ENCODE peak calls at places on chromosomes 1 and 21, in four cellular contexts. U, G, N and L are unnamed samples.
A peak's percentile ranks its signal among the peaks of the same experiment; 100 is the strongest.

GRCh38 chr1:175419684-175420490 is 227.3 kb upstream of the KIAA0040 start:
- DNase-seq in U (no peak), G (no peak), N (no peak), L (no peak)

GRCh38 chr1:155003766-155004351 is 1.3 kb downstream of the ZBTB7B start:
- DNase-seq in U (no peak), G (no peak), N (no peak), L (no peak)

GRCh38 chr1:41917835-41918449 is 780 bp downstream of the HIVEP3 start:
- DNase-seq in U (peak; percentile 32), G (no peak), N (no peak), L (no peak)

GRCh38 chr1:94713472-94714141 is 106.5 kb upstream of the SLC44A3 start:
- DNase-seq in U (peak; percentile 94), G (peak; percentile 68), N (no peak), L (no peak)

GRCh38 chr1:173134800-173135199 is 72.3 kb downstream of the TNFSF4 start:
- DNase-seq in U (no peak), G (no peak), N (no peak), L (no peak)

GRCh38 chr1:231566468-231566867 is 38.0 kb downstream of the TSNAX start:
- DNase-seq in U (no peak), G (no peak), N (no peak), L (no peak)

GRCh38 chr21:8993284-8993942 is 1528.0 kb upstream of the TPTE start:
- DNase-seq in U (no peak), G (no peak), N (no peak), L (peak; percentile 79)

GRCh38 chr1:101043776-101044175 is 18.2 kb upstream of the DPH5 start:
- DNase-seq in U (no peak), G (no peak), N (no peak), L (no peak)

GRCh38 chr21:31731112-31731801 is 661 bp downstream of the SCAF4 start:
- DNase-seq in U (peak; percentile 26), G (peak; percentile 37), N (peak; percentile 23), L (no peak)

GRCh38 chr1:19922015-19922688 is 1.3 kb downstream of the PLA2G2E start:
- DNase-seq in U (no peak), G (no peak), N (no peak), L (no peak)

GRCh38 chr1:67853704-67854103 is 20.4 kb upstream of the GNG12 start:
- DNase-seq in U (peak; percentile 70), G (peak; percentile 80), N (no peak), L (no peak)

GRCh38 chr1:10782491-10783244 is 13.8 kb downstream of the CASZ1 start:
- DNase-seq in U (no peak), G (no peak), N (no peak), L (no peak)

GRCh38 chr1:61084560-61084991 is 2.2 kb downstream of the NFIA start:
- DNase-seq in U (no peak), G (no peak), N (no peak), L (no peak)

GRCh38 chr1:221712198-221712684 is 29.6 kb downstream of the DUSP10 start:
- DNase-seq in U (peak; percentile 36), G (peak; percentile 65), N (peak; percentile 23), L (no peak)

GRCh38 chr1:247360116-247360898 is 28.6 kb upstream of the ZNF496 start:
- DNase-seq in U (no peak), G (no peak), N (no peak), L (no peak)

DNA sequence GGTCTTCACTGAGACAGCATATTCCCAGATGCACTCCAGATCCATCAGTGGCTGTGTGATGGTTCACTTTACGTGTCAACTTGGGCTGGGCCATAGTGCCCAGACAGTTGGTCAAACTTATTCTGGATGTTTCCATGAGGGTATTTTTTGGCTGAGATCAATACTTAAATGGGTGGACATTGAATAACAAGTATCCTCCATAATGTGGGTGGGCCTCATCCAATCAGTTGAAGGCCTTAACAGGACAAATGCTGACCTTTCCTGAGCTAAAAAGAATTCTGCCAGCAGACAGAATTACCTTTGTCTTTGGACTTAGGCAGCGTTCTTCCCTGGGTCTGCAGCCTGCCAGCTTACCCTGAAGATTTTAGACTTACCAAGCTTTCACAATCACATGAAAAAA is 513.0 kb downstream of the LTN1 start:
- DNase-seq in U (no peak), G (no peak), N (no peak), L (no peak)
- H3K27ac ChIP-seq in U (no peak overlapping the region), G (no peak overlapping the region), N (no peak overlapping the region), L (no peak overlapping the region)

GRCh38 chr21:44304846-44305245 is 5.0 kb downstream of the PFKL start:
- DNase-seq in U (peak; percentile 48), G (peak; percentile 32), N (no peak), L (no peak)
- H3K27ac ChIP-seq in U (no peak overlapping the region), G (no peak overlapping the region), N (no peak overlapping the region), L (no peak overlapping the region)

DNA sequence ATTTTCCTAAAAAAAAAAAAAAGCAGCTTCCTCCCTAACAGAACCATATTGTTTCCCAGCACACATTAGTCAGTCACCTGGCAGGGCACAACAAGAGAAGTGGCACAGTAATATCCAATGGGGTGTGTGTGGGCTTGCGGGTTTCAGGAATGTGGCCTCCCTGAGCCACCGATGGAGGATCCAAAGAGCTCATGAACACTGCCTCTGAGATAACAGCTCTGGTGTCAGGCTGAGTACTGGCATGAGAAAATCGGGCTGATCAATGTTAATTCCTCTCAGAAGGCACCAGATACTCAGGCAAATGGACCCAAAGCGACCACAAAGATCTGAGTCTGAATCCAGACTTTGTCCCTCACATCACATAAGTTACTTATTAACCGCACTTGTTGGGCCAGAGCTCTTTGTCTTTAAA is 2.2 kb upstream of the LYPD8 start:
- DNase-seq in U (no peak), G (no peak), N (no peak), L (no peak)
- H3K27ac ChIP-seq in U (no peak overlapping the region), G (no peak overlapping the region), N (no peak overlapping the region), L (no peak overlapping the region)

DNA sequence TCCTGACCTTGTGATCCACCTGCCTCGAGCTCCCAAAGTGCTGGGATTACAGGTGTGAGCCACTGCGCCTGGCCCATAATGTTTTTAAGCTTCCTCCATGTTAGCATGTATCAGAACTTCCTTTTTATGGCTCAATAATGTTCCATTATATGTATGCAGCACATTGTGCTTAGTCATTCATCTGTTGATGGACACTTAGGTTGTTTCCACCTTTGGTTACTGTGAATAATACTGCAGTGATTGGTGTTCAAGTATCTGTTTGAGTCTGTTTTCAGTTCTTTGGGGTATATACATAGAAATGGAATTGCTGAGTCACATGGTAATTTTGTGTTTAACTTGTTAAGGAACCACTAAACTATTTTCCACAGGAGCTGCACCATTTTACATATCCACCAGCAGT is 17.7 kb downstream of the CMPK1 start:
- DNase-seq in U (no peak), G (no peak), N (no peak), L (no peak)
- H3K27ac ChIP-seq in U (no peak overlapping the region), G (no peak overlapping the region), N (no peak overlapping the region), L (no peak overlapping the region)

GRCh38 chr1:9687120-9687875 is 35.8 kb downstream of the PIK3CD start:
- DNase-seq in U (peak; percentile 69), G (peak; percentile 92), N (peak; percentile 47), L (no peak)

GRCh38 chr1:9688599-9688998 is 37.1 kb downstream of the PIK3CD start:
- DNase-seq in U (no peak), G (no peak), N (no peak), L (no peak)

GRCh38 chr1:9689971-9690381 is 38.4 kb downstream of the PIK3CD start:
- DNase-seq in U (no peak), G (peak; percentile 67), N (no peak), L (no peak)

GRCh38 chr1:9689011-9689706 is 37.6 kb downstream of the PIK3CD start:
- DNase-seq in U (peak; percentile 82), G (peak; percentile 74), N (peak; percentile 80), L (no peak)

DNA sequence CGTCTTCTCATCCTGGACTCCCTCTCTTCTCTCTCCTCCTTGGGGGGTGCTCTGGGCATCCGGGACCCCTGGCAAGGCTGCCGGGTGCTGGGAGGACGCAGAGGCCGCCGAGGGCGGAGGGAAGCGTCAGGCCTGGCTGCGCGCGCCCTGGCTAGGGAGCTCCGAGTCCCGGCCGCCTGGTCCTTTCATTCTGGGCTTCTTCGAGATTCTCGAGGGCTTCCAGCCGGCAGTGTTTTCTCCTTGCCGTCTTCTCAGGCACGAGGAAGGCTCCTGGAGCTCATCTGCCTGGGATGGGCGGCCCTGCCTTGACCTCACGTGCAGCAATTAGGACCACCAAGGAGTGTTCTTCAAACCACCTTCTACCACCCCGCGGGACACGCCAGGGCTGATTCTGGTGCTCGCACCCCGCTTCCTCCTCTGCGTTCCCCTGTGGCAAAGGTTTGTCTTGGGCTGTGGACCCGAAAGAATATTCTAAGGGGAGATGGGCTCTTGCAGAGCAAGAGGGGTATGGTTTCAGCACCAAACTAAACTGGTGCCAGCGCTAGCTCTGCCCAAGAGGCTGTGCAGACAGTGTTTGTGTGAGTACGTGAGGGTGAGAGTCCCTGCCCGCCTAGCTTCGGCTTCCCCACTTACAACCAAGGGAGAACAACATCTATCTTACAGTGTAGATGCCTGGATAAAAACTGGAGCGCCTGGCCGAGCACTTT is 36.5 kb downstream of the PIK3CD start:
- DNase-seq in U (no peak), G (peak; percentile 49), N (no peak), L (no peak)
- H3K27ac ChIP-seq in U (peak overlapping the region; percentile 80), G (peak overlapping the region; percentile 78), N (peak overlapping the region; percentile 79), L (peak overlapping the region; percentile 84)

DNA sequence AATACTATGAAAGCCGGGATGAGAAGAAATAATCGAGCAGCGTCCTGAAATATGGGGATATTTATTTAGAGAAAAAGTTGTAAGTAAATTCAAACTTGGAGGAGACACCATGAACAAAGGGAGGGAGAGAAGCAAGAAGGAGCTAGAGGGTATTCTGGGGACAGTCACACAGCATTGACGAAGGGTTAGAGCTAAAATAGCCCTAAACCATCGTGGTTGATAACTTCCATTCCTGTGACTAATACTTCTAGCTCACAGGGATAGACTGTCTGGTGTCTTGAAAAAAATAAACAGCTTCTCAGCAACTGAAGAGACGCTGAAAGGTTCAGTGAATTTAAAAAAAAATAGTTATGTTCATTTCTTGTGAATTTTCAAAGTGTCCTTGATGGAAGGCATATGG is 86.7 kb downstream of the LRRC53 start:
- DNase-seq in U (no peak), G (no peak), N (no peak), L (no peak)
- H3K27ac ChIP-seq in U (no peak overlapping the region), G (no peak overlapping the region), N (no peak overlapping the region), L (no peak overlapping the region)

GRCh38 chr1:107274227-107274626 is 133.4 kb downstream of the NTNG1 start:
- DNase-seq in U (no peak), G (no peak), N (no peak), L (no peak)
- H3K27ac ChIP-seq in U (no peak overlapping the region), G (no peak overlapping the region), N (no peak overlapping the region), L (no peak overlapping the region)